ENCODE peak calls at places on chromosomes 3 and 15, in ten cellular contexts. Z is Karpas-422, D is keratinocyte, F is tibial artery, M is mesendoderm, P is suprapubic skin, J is heart left ventricle, W is GM23248, K is body of pancreas, T is uterus. S is an unnamed sample. For H3K27me3, the result is how much of the 10 kb centered on the place peaks cover.

GRCh38 chr15:90701880-90702630 is 15.1 kb upstream of the BLM start:
- DNase-seq in P (no peak), D (no peak), T (no peak), Z (no peak), K (no peak), J (peak), F (peak), W (peak), M (peak), S (no peak)

GRCh38 chr15:82647045-82647834 is at the start of gene CPEB1:
- DNase-seq in T (peak), J (peak), M (peak), F (peak), W (peak), K (peak), P (peak), Z (no peak), D (no peak), S (no peak)

GRCh38 chr3:123449092-123449985 is 449 bp upstream of the ADCY5 start:
- DNase-seq in P (no peak), D (no peak), J (peak), Z (no peak), K (peak), T (peak), F (no peak), W (peak), M (peak), S (no peak)

GRCh38 chr3:155809181-155809580 is 3.1 kb upstream of the C3orf33 start:
- DNase-seq in K (no peak), M (no peak), T (no peak), P (no peak), J (no peak), W (peak), D (no peak), Z (no peak), F (no peak), S (peak)

GRCh38 chr3:156586905-156587766 is 32.2 kb upstream of the SSR3 start:
- DNase-seq in D (no peak), T (no peak), M (no peak), W (no peak), P (no peak), Z (peak), F (no peak), K (no peak), J (no peak), S (no peak)

GRCh38 chr15:35850284-35850683 is 304.3 kb upstream of the DPH6 start:
- DNase-seq in P (no peak), Z (no peak), M (no peak), J (no peak), T (no peak), K (no peak), F (no peak), D (no peak), W (no peak), S (no peak)

GRCh38 chr3:414063-414462 is 217.5 kb downstream of the CHL1 start:
- DNase-seq in K (no peak), T (no peak), M (peak), P (no peak), F (no peak), J (no peak), Z (peak), D (no peak), W (peak), S (no peak)

GRCh38 chr3:156483961-156484787 is 70.7 kb downstream of the SSR3 start:
- DNase-seq in T (peak), D (peak), Z (no peak), W (peak), M (no peak), P (no peak), J (no peak), F (no peak), K (no peak), S (peak)

GRCh38 chr15:71800835-71801745 is 9.3 kb upstream of the NR2E3 start:
- DNase-seq in Z (peak), F (no peak), J (no peak), K (peak), D (peak), T (peak), P (no peak), W (peak), M (peak), S (peak)

DNA sequence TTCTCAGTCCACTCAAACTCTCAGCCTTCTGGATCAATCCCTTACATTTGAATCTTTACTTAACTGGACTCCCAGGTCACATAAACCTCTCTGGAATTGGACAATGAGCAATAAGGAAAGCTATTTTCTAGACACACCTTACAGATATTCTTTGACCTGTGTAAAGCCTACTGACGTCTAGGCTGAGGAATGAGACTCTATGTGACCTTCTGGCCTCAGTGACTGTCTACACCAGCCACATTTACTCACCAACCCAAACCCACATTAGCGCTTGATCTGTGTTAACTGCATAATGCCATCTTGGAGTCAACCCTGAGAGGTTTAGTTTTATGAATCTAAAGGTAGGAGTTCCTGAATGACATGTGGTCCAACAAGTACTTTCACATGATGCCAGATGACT is 11.3 kb upstream of the COMMD2 start:
- DNase-seq in J (no peak), K (no peak), W (no peak), D (no peak), T (no peak), Z (no peak), P (no peak), M (no peak), F (no peak), S (no peak)
- H3K27me3 ChIP-seq in J (under half), K (under half), W (under half), D (under half), T (under half), Z (under half), P (under half), M (under half), F (under half), S (under half)

DNA sequence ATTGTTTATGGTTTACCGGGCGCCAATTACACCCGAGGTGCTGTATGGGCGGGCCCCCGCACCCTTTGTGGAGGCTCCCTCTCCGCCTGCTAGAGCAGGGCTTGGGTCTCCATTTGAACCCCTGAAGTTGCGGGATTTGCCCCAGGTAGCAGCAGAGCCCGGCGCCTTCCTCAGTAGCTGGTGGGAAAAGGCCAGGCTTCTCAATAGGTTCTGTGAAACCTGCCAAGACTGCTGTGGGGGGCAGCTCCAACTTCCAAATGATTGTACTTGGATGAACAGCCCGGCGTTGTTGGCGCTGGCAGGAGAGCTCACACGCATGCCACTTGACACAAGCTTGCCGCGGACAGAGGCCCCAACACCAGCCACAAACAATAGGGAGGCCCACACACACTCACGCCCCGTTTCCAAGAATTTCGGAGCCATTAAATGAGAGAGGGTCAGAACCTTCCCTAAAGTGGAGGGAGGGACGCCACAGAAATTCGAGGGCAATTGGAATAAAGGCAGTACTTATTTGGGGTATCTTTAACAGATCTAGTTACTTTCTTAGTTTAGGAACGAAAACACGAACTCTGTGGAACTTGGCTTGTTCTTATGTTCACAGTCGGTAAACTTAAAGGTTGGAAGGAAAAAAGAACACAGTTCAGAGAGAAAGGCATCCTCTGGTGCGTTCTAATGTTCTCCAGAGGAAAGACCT is 1.4 kb downstream of the EPHB3 start:
- DNase-seq in T (peak), J (no peak), F (no peak), P (no peak), Z (no peak), M (peak), D (no peak), W (peak), K (peak), S (no peak)
- H3K27me3 ChIP-seq in T (under half), J (under half), F (under half), P (under half), Z (under half), M (under half), D (under half), W (under half), K (under half), S (under half)

GRCh38 chr3:68919000-68919399 is 13.3 kb downstream of the TAFA4 start:
- DNase-seq in T (no peak), W (peak), K (no peak), F (no peak), J (no peak), Z (no peak), M (peak), P (no peak), D (no peak), S (peak)
- H3K27me3 ChIP-seq in T (under half), W (under half), K (under half), F (under half), J (under half), Z (under half), M (under half), P (under half), D (under half), S (under half)

GRCh38 chr3:126414961-126415660 is 20.4 kb downstream of the CFAP100 start:
- DNase-seq in P (no peak), D (no peak), J (no peak), M (no peak), K (no peak), F (no peak), T (no peak), Z (no peak), W (no peak), S (no peak)

GRCh38 chr3:126413693-126414080 is 19.0 kb downstream of the CFAP100 start:
- DNase-seq in F (no peak), M (no peak), W (no peak), Z (no peak), J (no peak), K (no peak), T (no peak), D (no peak), P (no peak), S (no peak)

GRCh38 chr3:126415661-126416591 is 21.2 kb downstream of the CFAP100 start:
- DNase-seq in D (no peak), T (no peak), K (no peak), P (no peak), F (no peak), J (no peak), M (no peak), W (no peak), Z (no peak), S (no peak)

GRCh38 chr3:126412841-126413692 is 18.4 kb downstream of the CFAP100 start:
- DNase-seq in Z (no peak), D (no peak), T (no peak), F (no peak), K (no peak), J (no peak), P (no peak), W (no peak), M (no peak), S (no peak)

GRCh38 chr3:126414406-126414805 is 19.7 kb downstream of the CFAP100 start:
- DNase-seq in T (no peak), D (no peak), W (no peak), J (no peak), Z (no peak), P (no peak), F (no peak), M (no peak), K (no peak), S (no peak)
- H3K27me3 ChIP-seq in T (under half), D (under half), W (under half), J (under half), Z (under half), P (half or more), F (under half), M (under half), K (under half), S (under half)

DNA sequence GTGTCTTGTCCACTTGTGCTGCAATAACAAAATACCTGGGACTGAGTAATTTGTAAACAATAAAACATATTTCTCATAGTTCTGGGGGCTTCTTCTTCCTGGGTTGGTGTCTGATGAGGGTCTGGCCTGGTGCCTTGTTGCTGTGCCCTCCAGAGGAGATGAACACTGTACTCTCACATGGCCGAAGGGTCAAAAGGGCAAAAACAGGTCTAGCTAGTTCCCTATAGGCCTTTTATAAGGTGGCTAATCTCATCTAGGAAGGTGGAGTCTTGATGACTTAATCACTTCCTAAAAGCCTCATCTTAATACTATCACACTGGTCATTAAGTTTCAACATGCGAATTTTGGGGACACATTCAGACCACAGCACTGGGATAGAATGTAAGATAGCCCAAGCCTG is 228.4 kb downstream of the TLE3 start:
- DNase-seq in Z (no peak), F (no peak), W (no peak), P (no peak), D (no peak), T (no peak), M (no peak), K (no peak), J (no peak), S (no peak)
- H3K27me3 ChIP-seq in Z (under half), F (under half), W (under half), P (under half), D (under half), T (under half), M (under half), K (under half), J (under half), S (under half)

S was measured in brain microvascular endothelial cell.